ENCODE peak calls at places on chromosomes 7 and 10, in six cellular contexts. One of them, this sample, is unnamed.
A peak's percentile ranks its signal among the peaks of the same experiment; 100 is the strongest.

GRCh38 chr10:34638405-34639054 is 176.6 kb downstream of the PARD3 start:
- DNase-seq in heart left ventricle: peak; percentile 84
- DNase-seq in dermis blood vessel endothelial cell: peak; percentile 93
- DNase-seq in NCI-H460: peak; percentile 60
- DNase-seq in omental fat pad: peak; percentile 89
- DNase-seq in Daoy: peak; percentile 74
- DNase-seq in this sample: peak; percentile 84

GRCh38 chr10:24350111-24350921 is 141.4 kb downstream of the KIAA1217 start:
- DNase-seq in heart left ventricle: no peak
- DNase-seq in dermis blood vessel endothelial cell: peak; percentile 65
- DNase-seq in NCI-H460: no peak
- DNase-seq in omental fat pad: no peak
- DNase-seq in Daoy: peak; percentile 42
- DNase-seq in this sample: peak; percentile 36

GRCh38 chr10:2950546-2950945 is 116.8 kb upstream of the PFKP start:
- DNase-seq in heart left ventricle: no peak
- DNase-seq in dermis blood vessel endothelial cell: no peak
- DNase-seq in NCI-H460: no peak
- DNase-seq in omental fat pad: no peak
- DNase-seq in Daoy: no peak
- DNase-seq in this sample: no peak

GRCh38 chr7:142461437-142461836 is 203.6 kb upstream of the PRSS58 start:
- DNase-seq in heart left ventricle: no peak
- DNase-seq in dermis blood vessel endothelial cell: no peak
- DNase-seq in NCI-H460: no peak
- DNase-seq in omental fat pad: no peak
- DNase-seq in Daoy: peak; percentile 51
- DNase-seq in this sample: no peak

GRCh38 chr7:37056256-37056655 is 332.0 kb upstream of the AOAH start:
- DNase-seq in heart left ventricle: no peak
- DNase-seq in dermis blood vessel endothelial cell: no peak
- DNase-seq in NCI-H460: no peak
- DNase-seq in omental fat pad: no peak
- DNase-seq in Daoy: no peak
- DNase-seq in this sample: no peak

GRCh38 chr7:31710171-31710570 is 23.2 kb downstream of the PPP1R17 start:
- DNase-seq in heart left ventricle: no peak
- DNase-seq in dermis blood vessel endothelial cell: no peak
- DNase-seq in NCI-H460: no peak
- DNase-seq in omental fat pad: no peak
- DNase-seq in Daoy: no peak
- DNase-seq in this sample: no peak

GRCh38 chr7:145884716-145885514 is 231.7 kb upstream of the CNTNAP2 start:
- DNase-seq in heart left ventricle: no peak
- DNase-seq in dermis blood vessel endothelial cell: no peak
- DNase-seq in NCI-H460: no peak
- DNase-seq in omental fat pad: no peak
- DNase-seq in Daoy: no peak
- DNase-seq in this sample: no peak

GRCh38 chr10:19993714-19994343 is 177.6 kb downstream of the PLXDC2 start:
- DNase-seq in heart left ventricle: no peak
- DNase-seq in dermis blood vessel endothelial cell: no peak
- DNase-seq in NCI-H460: no peak
- DNase-seq in omental fat pad: no peak
- DNase-seq in Daoy: no peak
- DNase-seq in this sample: no peak

GRCh38 chr7:116809636-116810266 is 52.6 kb upstream of the CAPZA2 start:
- DNase-seq in heart left ventricle: no peak
- DNase-seq in dermis blood vessel endothelial cell: peak; percentile 87
- DNase-seq in NCI-H460: peak; percentile 64
- DNase-seq in omental fat pad: no peak
- DNase-seq in Daoy: peak; percentile 77
- DNase-seq in this sample: peak; percentile 62

GRCh38 chr7:103637080-103637479 is 191.1 kb upstream of the SLC26A5 start:
- DNase-seq in heart left ventricle: no peak
- DNase-seq in dermis blood vessel endothelial cell: peak; percentile 76
- DNase-seq in NCI-H460: peak; percentile 7
- DNase-seq in omental fat pad: no peak
- DNase-seq in Daoy: peak; percentile 59
- DNase-seq in this sample: peak; percentile 53

GRCh38 chr7:116950889-116951351 is 2.4 kb upstream of the ST7 start:
- DNase-seq in heart left ventricle: no peak
- DNase-seq in dermis blood vessel endothelial cell: no peak
- DNase-seq in NCI-H460: no peak
- DNase-seq in omental fat pad: no peak
- DNase-seq in Daoy: no peak
- DNase-seq in this sample: no peak

GRCh38 chr10:18246967-18247366 is 106.7 kb downstream of the CACNB2 start:
- DNase-seq in heart left ventricle: no peak
- DNase-seq in dermis blood vessel endothelial cell: no peak
- DNase-seq in NCI-H460: no peak
- DNase-seq in omental fat pad: no peak
- DNase-seq in Daoy: peak; percentile 14
- DNase-seq in this sample: no peak

GRCh38 chr10:107244122-107244521 is 79.6 kb upstream of the SORCS1 start:
- DNase-seq in heart left ventricle: no peak
- DNase-seq in dermis blood vessel endothelial cell: no peak
- DNase-seq in NCI-H460: no peak
- DNase-seq in omental fat pad: no peak
- DNase-seq in Daoy: no peak
- DNase-seq in this sample: no peak

GRCh38 chr10:132276706-132277105 is 31.0 kb downstream of the STK32C start:
- DNase-seq in heart left ventricle: peak; percentile 13
- DNase-seq in dermis blood vessel endothelial cell: no peak
- DNase-seq in NCI-H460: no peak
- DNase-seq in omental fat pad: no peak
- DNase-seq in Daoy: no peak
- DNase-seq in this sample: no peak

GRCh38 chr10:120495226-120495625 is 38.2 kb downstream of the PLPP4 start:
- DNase-seq in heart left ventricle: no peak
- DNase-seq in dermis blood vessel endothelial cell: no peak
- DNase-seq in NCI-H460: no peak
- DNase-seq in omental fat pad: no peak
- DNase-seq in Daoy: no peak
- DNase-seq in this sample: no peak

GRCh38 chr10:131896403-131896802 is 4.4 kb upstream of the PPP2R2D start:
- DNase-seq in heart left ventricle: no peak
- DNase-seq in dermis blood vessel endothelial cell: no peak
- DNase-seq in NCI-H460: no peak
- DNase-seq in omental fat pad: no peak
- DNase-seq in Daoy: no peak
- DNase-seq in this sample: no peak

GRCh38 chr10:7605565-7606295 is 61.0 kb downstream of the ITIH5 start:
- DNase-seq in heart left ventricle: no peak
- DNase-seq in dermis blood vessel endothelial cell: no peak
- DNase-seq in NCI-H460: no peak
- DNase-seq in omental fat pad: no peak
- DNase-seq in Daoy: peak; percentile 34
- DNase-seq in this sample: no peak

GRCh38 chr10:79327090-79327457 is 20.2 kb upstream of the PPIF start:
- DNase-seq in heart left ventricle: no peak
- DNase-seq in dermis blood vessel endothelial cell: no peak
- DNase-seq in NCI-H460: no peak
- DNase-seq in omental fat pad: no peak
- DNase-seq in Daoy: no peak
- DNase-seq in this sample: no peak

GRCh38 chr10:94279835-94280709 is 82.7 kb downstream of the NOC3L start:
- DNase-seq in heart left ventricle: peak; percentile 74
- DNase-seq in dermis blood vessel endothelial cell: peak; percentile 81
- DNase-seq in NCI-H460: peak; percentile 54
- DNase-seq in omental fat pad: no peak
- DNase-seq in Daoy: peak; percentile 48
- DNase-seq in this sample: peak; percentile 43

GRCh38 chr10:28411648-28412047 is 108.8 kb upstream of the MPP7 start:
- DNase-seq in heart left ventricle: no peak
- DNase-seq in dermis blood vessel endothelial cell: no peak
- DNase-seq in NCI-H460: no peak
- DNase-seq in omental fat pad: no peak
- DNase-seq in Daoy: no peak
- DNase-seq in this sample: no peak

GRCh38 chr7:135441791-135442190 is 68.1 kb downstream of the CNOT4 start:
- DNase-seq in heart left ventricle: no peak
- DNase-seq in dermis blood vessel endothelial cell: peak; percentile 26
- DNase-seq in NCI-H460: no peak
- DNase-seq in omental fat pad: no peak
- DNase-seq in Daoy: peak; percentile 8
- DNase-seq in this sample: peak; percentile 34

GRCh38 chr10:24873281-24873683 is 79.1 kb downstream of the PRTFDC1 start:
- DNase-seq in heart left ventricle: no peak
- DNase-seq in dermis blood vessel endothelial cell: no peak
- DNase-seq in NCI-H460: no peak
- DNase-seq in omental fat pad: no peak
- DNase-seq in Daoy: peak; percentile 42
- DNase-seq in this sample: no peak

GRCh38 chr10:26879744-26880143 is 19.0 kb upstream of the ABI1 start:
- DNase-seq in heart left ventricle: no peak
- DNase-seq in dermis blood vessel endothelial cell: no peak
- DNase-seq in NCI-H460: peak; percentile 16
- DNase-seq in omental fat pad: no peak
- DNase-seq in Daoy: no peak
- DNase-seq in this sample: no peak

GRCh38 chr7:140304071-140304799 is 94.1 kb downstream of the SLC37A3 start:
- DNase-seq in heart left ventricle: no peak
- DNase-seq in dermis blood vessel endothelial cell: peak; percentile 50
- DNase-seq in NCI-H460: no peak
- DNase-seq in omental fat pad: no peak
- DNase-seq in Daoy: no peak
- DNase-seq in this sample: peak; percentile 41